ENCODE peak calls at places on chromosomes 12 and 14, in nine cellular contexts. S, C, O, J, Q, D, I, A and F are unnamed samples.

GRCh38 chr14:104105822-104106470 is 20.4 kb downstream of the ASPG start:
- DNase-seq in S (peak), C (no peak), O (no peak), J (no peak), Q (no peak), D (no peak), I (no peak), A (no peak), F (no peak)

GRCh38 chr12:51000245-51000644 is 25.9 kb downstream of the SLC11A2 start:
- DNase-seq in S (no peak), C (no peak), O (peak), J (no peak), Q (no peak), D (no peak), I (no peak), A (peak), F (peak)

GRCh38 chr14:100376751-100377171 is 53.6 kb downstream of the SLC25A47 start:
- DNase-seq in S (no peak), C (no peak), O (no peak), J (no peak), Q (no peak), D (no peak), I (no peak), A (peak), F (no peak)

GRCh38 chr14:36771256-36771655 is 109.6 kb downstream of the PAX9 start:
- DNase-seq in S (no peak), C (no peak), O (no peak), J (no peak), Q (no peak), D (no peak), I (no peak), A (no peak), F (no peak)

GRCh38 chr14:68938515-68939423 is 40.3 kb downstream of the ACTN1 start:
- DNase-seq in S (no peak), C (no peak), O (no peak), J (no peak), Q (no peak), D (peak), I (no peak), A (peak), F (no peak)

GRCh38 chr12:58443273-58443980 is 476.9 kb downstream of the LRIG3 start:
- DNase-seq in S (no peak), C (no peak), O (peak), J (no peak), Q (peak), D (peak), I (no peak), A (peak), F (no peak)

GRCh38 chr12:56462565-56462964 is 5.8 kb upstream of the SPRYD4 start:
- DNase-seq in S (no peak), C (no peak), O (no peak), J (no peak), Q (no peak), D (no peak), I (no peak), A (no peak), F (no peak)

GRCh38 chr14:50542941-50543418 is 10.6 kb upstream of the MAP4K5 start:
- DNase-seq in S (no peak), C (no peak), O (peak), J (peak), Q (peak), D (peak), I (peak), A (peak), F (peak)

GRCh38 chr12:77947746-77948145 is 117.1 kb downstream of the NAV3 start:
- DNase-seq in S (no peak), C (no peak), O (no peak), J (no peak), Q (no peak), D (no peak), I (no peak), A (peak), F (no peak)

GRCh38 chr12:103387385-103387784 is 108.4 kb downstream of the C12orf42 start:
- DNase-seq in S (no peak), C (no peak), O (no peak), J (no peak), Q (no peak), D (no peak), I (no peak), A (no peak), F (no peak)

GRCh38 chr12:70154087-70154486 is 89.1 kb upstream of the CNOT2 start:
- DNase-seq in S (no peak), C (no peak), O (no peak), J (no peak), Q (no peak), D (no peak), I (no peak), A (peak), F (no peak)

GRCh38 chr12:42156232-42156631 is 11.6 kb upstream of the GXYLT1 start:
- DNase-seq in S (no peak), C (no peak), O (no peak), J (no peak), Q (no peak), D (peak), I (no peak), A (peak), F (no peak)

GRCh38 chr14:50766338-50766886 is 64.5 kb downstream of the NIN start:
- DNase-seq in S (no peak), C (no peak), O (no peak), J (no peak), Q (no peak), D (no peak), I (no peak), A (peak), F (no peak)

GRCh38 chr12:118103231-118103600 is 595 bp downstream of the VSIG10 start:
- DNase-seq in S (peak), C (no peak), O (peak), J (no peak), Q (peak), D (peak), I (no peak), A (peak), F (no peak)

GRCh38 chr12:95440401-95440800 is 33.6 kb upstream of the METAP2 start:
- DNase-seq in S (no peak), C (no peak), O (peak), J (no peak), Q (no peak), D (peak), I (no peak), A (peak), F (no peak)